ENCODE peak calls at places on chromosomes 3 and 15, in four cellular contexts. T is H1, B is A549, I is K562. X is an unnamed sample.

GRCh38 chr3:112734718-112735350 is 93.9 kb upstream of the CCDC80 start:
- DNase-seq in T (peak), B (peak), I (peak), X (peak)

GRCh38 chr3:192687488-192688152 is 39.7 kb downstream of the FGF12 start:
- DNase-seq in T (no peak), B (no peak), I (no peak), X (no peak)

GRCh38 chr3:38318766-38319671 is 27.6 kb upstream of the XYLB start:
- DNase-seq in T (no peak), B (no peak), I (no peak), X (no peak)

GRCh38 chr15:93974804-93975481 is 256.4 kb upstream of the MCTP2 start:
- DNase-seq in T (peak), B (peak), I (no peak), X (no peak)

GRCh38 chr15:61155741-61156700 is 73.1 kb downstream of the RORA start:
- DNase-seq in T (no peak), B (no peak), I (no peak), X (no peak)

GRCh38 chr3:195384952-195385351 is 57.9 kb downstream of the ACAP2 start:
- DNase-seq in T (no peak), B (peak), I (no peak), X (no peak)

GRCh38 chr3:31776016-31776415 is 205.0 kb downstream of the OSBPL10 start:
- DNase-seq in T (no peak), B (no peak), I (no peak), X (no peak)

GRCh38 chr15:26630857-26631256 is 142.0 kb downstream of the GABRB3 start:
- DNase-seq in T (no peak), B (peak), I (no peak), X (no peak)

GRCh38 chr15:33098082-33099058 is 96.1 kb downstream of the FMN1 start:
- DNase-seq in T (no peak), B (no peak), I (no peak), X (no peak)

GRCh38 chr3:105458518-105459215 is 92.0 kb downstream of the ALCAM start:
- DNase-seq in T (no peak), B (no peak), I (no peak), X (no peak)

GRCh38 chr15:80563372-80563997 is 131.6 kb upstream of the ABHD17C start:
- DNase-seq in T (no peak), B (no peak), I (no peak), X (no peak)

GRCh38 chr15:100986158-100986896 is 67.2 kb downstream of the LRRK1 start:
- DNase-seq in T (no peak), B (peak), I (no peak), X (no peak)

GRCh38 chr15:100988297-100988696 is 69.1 kb downstream of the LRRK1 start:
- DNase-seq in T (no peak), B (no peak), I (no peak), X (no peak)

GRCh38 chr15:100988874-100989273 is 69.7 kb downstream of the LRRK1 start:
- DNase-seq in T (no peak), B (no peak), I (no peak), X (no peak)

GRCh38 chr15:100985401-100985800 is 66.2 kb downstream of the LRRK1 start:
- DNase-seq in T (no peak), B (no peak), I (no peak), X (no peak)

DNA sequence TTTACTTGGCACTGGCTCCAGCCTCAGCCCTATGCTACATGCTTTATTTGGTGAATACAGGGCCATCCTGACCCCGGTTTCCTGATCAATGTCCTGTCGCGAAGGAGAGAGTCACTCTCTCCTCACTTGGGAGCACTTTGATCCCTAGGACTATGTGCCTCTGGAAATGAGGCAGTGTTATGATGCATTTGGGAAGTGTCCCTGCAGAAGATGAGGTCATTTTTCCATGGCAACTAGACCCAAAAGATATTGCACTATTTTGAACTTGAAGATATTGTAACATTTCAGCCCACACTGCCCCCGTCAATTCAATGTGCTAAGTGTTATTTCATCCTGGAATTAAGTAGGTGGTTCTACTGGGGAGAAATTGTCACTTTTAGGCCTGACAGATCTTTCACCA is 68.0 kb downstream of the LRRK1 start:
- DNase-seq in T (no peak), B (peak), I (no peak), X (no peak)
- TF ChIP-seq KDM1A in T (no peak), B (no peak), I (no peak), X (no peak)

DNA sequence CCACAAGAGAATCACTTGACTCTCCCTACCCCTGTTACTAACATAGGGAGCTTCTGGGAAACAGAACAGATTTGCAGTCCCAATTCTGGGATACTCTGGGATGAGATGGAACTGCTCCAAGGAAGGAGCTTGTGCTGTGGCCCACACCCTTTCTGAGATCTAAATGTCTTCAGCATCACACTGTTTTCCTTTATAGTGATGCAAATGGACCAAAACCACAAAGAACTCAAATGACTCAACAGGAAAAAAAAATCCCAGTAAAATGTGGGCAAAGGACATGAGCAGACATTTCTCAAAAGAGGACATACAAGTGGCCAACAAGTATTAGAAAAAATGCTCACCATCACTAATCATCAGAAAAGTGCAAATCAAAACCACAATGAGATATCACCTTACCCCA is 155.6 kb downstream of the NECTIN3 start:
- DNase-seq in T (no peak), B (no peak), I (no peak), X (no peak)
- TF ChIP-seq KDM1A in T (no peak), B (no peak), I (no peak), X (no peak)

DNA sequence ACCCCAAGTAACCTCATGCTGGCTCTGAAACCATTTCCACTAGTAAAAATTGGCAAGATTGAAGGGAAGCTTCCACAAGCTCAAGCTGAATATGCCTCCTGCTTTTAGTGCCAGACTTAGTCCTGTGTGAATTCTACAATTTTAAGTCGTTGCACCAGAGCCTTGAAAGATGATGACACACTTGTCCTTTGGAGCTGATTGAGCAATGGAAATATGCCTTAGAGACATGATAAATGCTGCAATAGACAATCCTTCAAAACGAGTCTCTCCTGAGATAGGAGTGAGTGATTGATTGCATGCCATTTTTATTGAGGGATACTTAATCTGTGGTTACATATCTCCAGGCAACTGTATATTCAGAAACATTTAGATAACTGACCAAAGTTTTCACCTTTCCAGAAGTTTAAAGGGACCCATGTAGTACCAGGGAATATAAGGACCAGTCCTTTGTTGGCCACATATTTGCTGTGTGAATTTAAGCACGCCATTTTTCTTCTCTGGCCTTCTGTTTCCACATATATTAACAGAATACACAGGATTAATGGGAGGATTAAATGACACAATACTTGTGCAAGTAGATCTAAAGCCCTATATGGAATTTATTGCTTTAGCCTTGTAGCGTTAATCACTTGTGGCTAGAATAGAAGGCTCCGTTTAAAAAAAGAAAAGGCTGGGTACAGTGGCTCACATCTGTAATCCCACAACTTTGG is 65.1 kb downstream of the PPARG start:
- DNase-seq in T (no peak), B (peak), I (no peak), X (no peak)
- TF ChIP-seq KDM1A in T (no peak), B (no peak), I (no peak), X (no peak)

DNA sequence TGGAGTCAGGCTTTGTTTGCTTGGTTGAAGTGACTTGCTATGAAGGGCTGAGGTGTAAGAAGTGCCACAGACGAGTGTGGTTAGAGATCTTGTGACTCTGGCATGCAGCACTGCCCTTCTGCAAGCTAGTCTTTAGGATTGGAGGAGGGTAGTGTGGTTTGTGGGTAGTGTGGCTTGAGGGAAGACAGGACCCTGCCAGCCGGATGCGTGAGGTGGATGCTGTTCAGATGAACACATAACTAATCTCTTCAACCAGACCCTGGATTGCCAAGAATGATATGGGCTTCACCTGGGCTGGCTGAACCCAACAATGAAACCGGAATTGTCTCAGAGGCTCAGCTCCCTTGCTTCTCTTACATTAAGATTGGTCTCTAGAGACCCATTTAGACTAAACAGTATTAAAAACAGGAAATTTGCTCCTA is 32.7 kb downstream of the STARD9 start:
- DNase-seq in T (no peak), B (no peak), I (no peak), X (peak)
- TF ChIP-seq KDM1A in T (no peak), B (no peak), I (no peak), X (no peak)

GRCh38 chr15:82298520-82298919 is 35.9 kb downstream of the SAXO2 start:
- DNase-seq in T (no peak), B (no peak), I (no peak), X (no peak)
- TF ChIP-seq KDM1A in T (no peak), B (no peak), I (no peak), X (no peak)

DNA sequence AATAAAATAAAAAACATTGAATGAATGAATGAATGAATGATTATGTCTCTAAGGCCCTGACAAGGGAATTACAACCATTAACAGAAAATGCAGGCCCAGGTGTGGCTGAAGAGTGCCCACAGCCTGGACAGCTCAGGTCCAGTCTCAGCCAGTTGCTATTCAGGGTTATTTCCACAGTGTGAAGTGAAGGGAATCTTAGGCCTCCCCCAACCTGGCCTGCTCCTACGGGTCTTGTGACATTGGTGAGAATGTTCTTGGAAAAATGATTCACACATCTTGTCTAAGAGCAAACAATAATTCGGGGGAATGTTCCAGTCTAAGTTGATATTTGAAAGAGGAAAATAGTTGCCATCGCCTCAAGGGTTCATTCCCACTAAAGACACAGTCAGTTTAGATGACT is 37.0 kb downstream of the MINDY4B start:
- DNase-seq in T (no peak), B (peak), I (no peak), X (no peak)
- TF ChIP-seq KDM1A in T (no peak), B (no peak), I (no peak), X (no peak)

GRCh38 chr3:64225695-64226499 is 631 bp upstream of the PRICKLE2 start:
- DNase-seq in T (no peak), B (no peak), I (no peak), X (no peak)

GRCh38 chr3:64222501-64222900 is 2.8 kb downstream of the PRICKLE2 start:
- DNase-seq in T (no peak), B (no peak), I (no peak), X (no peak)

GRCh38 chr3:64223809-64224570 is 1.3 kb downstream of the PRICKLE2 start:
- DNase-seq in T (no peak), B (peak), I (no peak), X (no peak)

GRCh38 chr3:64221564-64222257 is 3.6 kb downstream of the PRICKLE2 start:
- DNase-seq in T (no peak), B (no peak), I (peak), X (no peak)

DNA sequence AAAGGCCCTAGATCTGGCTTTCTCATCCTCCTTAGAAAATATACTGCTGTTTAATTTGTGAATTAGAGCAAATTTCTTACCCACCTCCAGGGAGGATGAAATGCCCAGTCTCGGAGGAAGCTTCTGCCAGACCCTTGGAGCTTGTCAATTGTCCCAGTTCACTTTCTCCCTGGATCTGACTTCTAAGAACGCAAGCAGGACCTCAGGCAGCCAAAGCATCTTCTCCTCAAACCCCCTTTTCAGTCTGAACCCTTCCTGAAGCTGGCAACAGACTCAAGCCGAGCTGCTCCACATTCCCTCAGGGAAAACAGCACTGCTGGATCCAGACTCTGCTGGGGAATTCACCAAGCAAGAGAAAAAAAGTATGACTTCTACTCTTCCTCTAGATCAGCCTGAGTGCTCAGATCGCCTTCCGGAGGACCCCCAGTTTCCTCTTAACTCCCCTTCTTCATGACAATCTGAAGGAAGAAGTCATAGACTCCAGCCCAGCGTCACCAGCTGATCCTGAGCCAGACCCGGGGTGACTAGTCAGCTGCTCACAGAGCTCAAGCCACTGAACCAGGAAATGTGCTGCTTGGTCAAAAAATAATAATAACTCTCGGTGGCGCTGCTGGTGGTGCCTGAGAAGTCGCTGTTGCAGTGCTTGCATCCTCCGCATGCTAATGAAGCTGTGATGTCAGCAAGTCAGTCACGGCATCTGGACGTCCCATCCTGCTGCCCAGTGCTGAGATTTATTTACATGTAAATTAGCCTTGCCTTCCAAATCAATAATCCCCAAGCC is at the start of gene PRICKLE2:
- DNase-seq in T (peak), B (peak), I (no peak), X (peak)
- TF ChIP-seq KDM1A in T (no peak), B (no peak), I (no peak), X (no peak)

X was measured in GM12878.